ENCODE peak calls at places on chromosomes 16 and 17, in eight cellular contexts. H, K, W, G, R, I, U and A are unnamed samples.

GRCh38 chr17:77907497-77908120 is 50.9 kb upstream of the TNRC6C start:
- DNase-seq in K (no peak), W (no peak), H (no peak), I (peak), R (no peak), U (no peak), G (no peak), A (no peak)

GRCh38 chr16:74999208-74999682 is 421 bp downstream of the ZNRF1 start:
- DNase-seq in H (no peak), G (no peak), U (peak), W (no peak), K (no peak), R (no peak), I (no peak), A (no peak)

GRCh38 chr16:22161999-22162657 is at the start of gene SDR42E2:
- DNase-seq in G (peak), I (peak), H (no peak), W (peak), R (no peak), U (peak), K (no peak), A (no peak)

GRCh38 chr16:11712122-11712521 is 30.5 kb downstream of the TXNDC11 start:
- DNase-seq in R (no peak), I (no peak), W (no peak), H (no peak), G (no peak), K (no peak), U (no peak), A (no peak)

GRCh38 chr16:35629001-35629400 is 2169.6 kb downstream of the TP53TG3F start:
- DNase-seq in W (no peak), U (no peak), K (no peak), H (no peak), I (no peak), R (no peak), G (no peak), A (no peak)

GRCh38 chr16:27430923-27431484 is 29.0 kb downstream of the IL21R start:
- DNase-seq in I (no peak), R (no peak), W (peak), G (no peak), K (peak), U (peak), H (peak), A (peak)

GRCh38 chr17:61617261-61617660 is 26.2 kb upstream of the NACA2 start:
- DNase-seq in R (no peak), K (peak), H (no peak), W (no peak), G (no peak), I (no peak), U (no peak), A (no peak)

GRCh38 chr17:3794890-3795757 is 5.9 kb downstream of the ITGAE start:
- DNase-seq in H (no peak), W (no peak), U (no peak), I (peak), G (peak), R (no peak), K (peak), A (no peak)

GRCh38 chr16:57603110-57604024 is 25.1 kb upstream of the ADGRG1 start:
- DNase-seq in W (no peak), R (no peak), U (no peak), K (no peak), H (peak), I (no peak), G (no peak), A (no peak)

GRCh38 chr17:75970626-75971025 is 8.3 kb downstream of the ACOX1 start:
- DNase-seq in U (no peak), H (no peak), R (no peak), K (no peak), G (no peak), W (no peak), I (no peak), A (no peak)

GRCh38 chr17:8913879-8914278 is 46.4 kb upstream of the PIK3R6 start:
- DNase-seq in W (no peak), R (no peak), I (no peak), U (no peak), H (no peak), K (no peak), G (no peak), A (no peak)

GRCh38 chr16:73192227-73192894 is 144.4 kb upstream of the ZFHX3 start:
- DNase-seq in I (peak), U (no peak), H (no peak), R (no peak), G (no peak), K (peak), W (no peak), A (no peak)

GRCh38 chr17:48223945-48224344 is 116.4 kb downstream of the SNX11 start:
- DNase-seq in H (no peak), I (no peak), R (no peak), W (no peak), K (no peak), U (no peak), G (no peak), A (no peak)

GRCh38 chr16:31148281-31148728 is 1.6 kb downstream of the PRSS36 start:
- DNase-seq in I (peak), G (no peak), K (no peak), U (no peak), R (no peak), W (peak), H (no peak), A (no peak)

GRCh38 chr17:45292696-45293412 is 24.0 kb downstream of the MAP3K14 start:
- DNase-seq in R (no peak), K (no peak), U (no peak), I (no peak), W (no peak), G (no peak), H (no peak), A (no peak)

GRCh38 chr16:3879887-3880564 is 487 bp downstream of the CREBBP start:
- DNase-seq in H (peak), R (peak), U (peak), W (peak), K (peak), G (peak), I (peak), A (peak)

GRCh38 chr16:27491894-27492587 is 57.7 kb downstream of the GTF3C1 start:
- DNase-seq in H (no peak), G (no peak), W (no peak), K (no peak), I (no peak), U (no peak), R (no peak), A (no peak)

GRCh38 chr16:11700264-11701029 is 32.2 kb downstream of the SNN start:
- DNase-seq in I (no peak), W (no peak), H (peak), G (no peak), R (no peak), K (no peak), U (no peak), A (peak)

GRCh38 chr16:19851476-19851875 is 33.2 kb downstream of the GPRC5B start:
- DNase-seq in R (no peak), I (no peak), G (no peak), U (no peak), H (no peak), W (no peak), K (no peak), A (no peak)

GRCh38 chr16:5751216-5751615 is 653.6 kb upstream of the EEF2KMT start:
- DNase-seq in U (no peak), K (no peak), W (no peak), I (no peak), H (no peak), G (no peak), R (no peak), A (no peak)

GRCh38 chr16:17777461-17777863 is 306.7 kb upstream of the XYLT1 start:
- DNase-seq in R (no peak), I (no peak), W (no peak), H (no peak), K (peak), G (no peak), U (no peak), A (no peak)

GRCh38 chr16:28304214-28304613 is 11.9 kb downstream of the SBK1 start:
- DNase-seq in U (no peak), G (no peak), W (peak), H (no peak), I (peak), K (peak), R (peak), A (no peak)

GRCh38 chr16:29943846-29944669 is 17.8 kb upstream of the TMEM219 start:
- DNase-seq in U (no peak), G (no peak), W (peak), I (peak), R (no peak), K (peak), H (no peak), A (no peak)

GRCh38 chr17:71111460-71111859 is 942.1 kb downstream of the KCNJ2 start:
- DNase-seq in R (no peak), K (no peak), H (no peak), G (no peak), I (no peak), W (no peak), U (no peak), A (no peak)

GRCh38 chr16:67341250-67341649 is 14.6 kb downstream of the LRRC36 start:
- DNase-seq in R (no peak), G (no peak), U (no peak), K (no peak), W (no peak), H (no peak), I (no peak), A (no peak)

GRCh38 chr16:57998484-57998883 is 2.0 kb downstream of the ZNF319 start:
- DNase-seq in G (peak), U (no peak), R (no peak), I (no peak), W (peak), H (peak), K (peak), A (peak)

GRCh38 chr17:79027925-79028491 is 4.0 kb downstream of the C1QTNF1 start:
- DNase-seq in G (no peak), W (no peak), I (no peak), U (no peak), K (peak), H (no peak), R (no peak), A (no peak)

GRCh38 chr16:87864331-87864989 is 4.8 kb downstream of the SLC7A5 start:
- DNase-seq in U (no peak), R (no peak), K (no peak), H (no peak), I (no peak), G (no peak), W (no peak), A (no peak)

GRCh38 chr17:72361892-72362291 is 241.1 kb downstream of the SOX9 start:
- DNase-seq in I (no peak), H (no peak), K (no peak), G (no peak), U (no peak), W (no peak), R (no peak), A (no peak)

DNA sequence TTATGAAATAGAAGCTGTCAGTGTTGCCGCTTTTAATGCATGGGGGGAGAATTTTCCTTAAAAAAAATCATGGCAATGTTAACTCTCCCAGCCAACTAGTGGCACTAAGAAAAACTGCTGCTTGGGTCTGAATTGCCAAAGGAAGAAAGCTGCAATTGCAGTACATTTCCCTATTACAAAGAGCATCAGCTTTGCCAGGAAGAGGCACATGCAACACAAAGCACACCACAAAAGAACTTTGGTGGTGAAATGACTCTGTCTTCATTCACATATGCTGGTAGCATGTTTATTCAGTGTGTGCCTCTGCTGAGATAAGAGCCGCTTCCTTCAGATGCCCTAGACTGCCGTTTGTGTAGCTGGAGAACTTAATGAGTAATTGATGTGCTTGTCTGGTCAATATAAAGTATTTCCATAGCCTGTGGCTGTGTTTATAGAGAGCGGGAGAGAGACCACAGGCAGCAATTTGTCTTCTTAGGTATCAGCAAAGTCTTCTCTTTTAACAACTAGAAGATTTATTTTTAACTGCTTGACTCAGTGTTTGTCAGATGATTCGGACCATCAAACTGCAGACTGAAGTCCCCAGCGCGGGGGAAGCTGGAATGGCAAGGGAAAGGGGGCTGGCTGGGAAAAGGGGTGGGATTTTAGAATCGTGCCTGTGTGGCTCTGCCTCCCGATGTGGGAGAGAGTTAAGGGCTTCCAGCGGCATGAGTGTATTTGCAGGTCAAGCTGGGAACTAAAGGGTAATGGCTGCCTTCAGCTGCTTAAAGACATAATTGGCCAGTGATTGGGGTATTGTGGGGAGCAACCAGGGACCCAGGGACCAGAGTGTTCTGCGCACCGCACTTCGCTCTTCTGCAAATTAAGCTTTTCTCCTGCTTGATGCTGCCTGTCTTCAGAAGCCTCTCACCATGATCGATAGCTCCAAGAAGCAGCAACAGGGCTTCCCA is 115.2 kb downstream of the MRTFB start:
- DNase-seq in U (no peak), H (no peak), R (no peak), W (no peak), G (no peak), I (peak), K (peak), A (no peak)
- TF ChIP-seq CTCF in U (peak), H (no peak), R (no peak), W (no peak), G (peak), I (peak), K (peak), A (no peak)

GRCh38 chr16:56356276-56357241 is 68.8 kb downstream of the AMFR start:
- DNase-seq in U (peak), H (peak), G (peak), R (peak), K (peak), W (peak), I (peak), A (peak)

GRCh38 chr16:56360117-56361008 is 65.0 kb downstream of the AMFR start:
- DNase-seq in I (no peak), H (no peak), G (no peak), U (no peak), K (no peak), R (no peak), W (peak), A (no peak)

GRCh38 chr16:56357291-56357764 is 68.0 kb downstream of the AMFR start:
- DNase-seq in K (peak), I (peak), H (no peak), U (no peak), R (no peak), W (peak), G (no peak), A (peak)

GRCh38 chr16:56355786-56356275 is 69.5 kb downstream of the AMFR start:
- DNase-seq in W (peak), I (no peak), G (no peak), R (no peak), U (no peak), K (no peak), H (no peak), A (peak)

DNA sequence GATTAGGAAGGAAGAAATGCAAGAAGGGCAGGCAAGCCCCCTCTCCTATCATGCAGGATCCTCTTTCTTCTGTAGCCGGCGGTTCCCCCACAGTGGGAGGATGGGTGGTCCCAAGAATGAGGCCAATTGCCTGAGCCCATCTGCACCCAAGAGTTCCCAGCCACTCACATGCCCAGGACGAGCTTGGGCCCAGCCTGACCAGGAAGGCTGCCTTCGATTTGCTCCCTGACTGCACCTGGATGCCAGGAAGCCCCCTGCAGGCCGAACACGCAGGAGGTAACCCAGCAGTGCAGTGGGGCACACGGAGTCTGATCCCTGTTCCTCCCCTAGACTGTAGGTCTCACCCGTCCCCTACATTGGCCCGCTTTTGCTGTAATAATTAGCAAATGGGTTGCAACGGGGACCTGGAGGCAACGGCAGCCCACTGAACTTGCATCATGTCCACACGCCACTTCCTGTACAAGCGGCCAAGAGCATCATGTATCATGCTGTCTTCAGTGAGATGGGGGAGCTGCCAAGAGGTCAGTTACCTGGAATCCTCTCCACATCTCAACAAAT is 67.5 kb downstream of the AMFR start:
- DNase-seq in R (no peak), K (no peak), H (peak), U (peak), G (no peak), W (peak), I (peak), A (peak)
- TF ChIP-seq CTCF in R (no peak), K (no peak), H (no peak), U (no peak), G (no peak), W (no peak), I (no peak), A (no peak)

DNA sequence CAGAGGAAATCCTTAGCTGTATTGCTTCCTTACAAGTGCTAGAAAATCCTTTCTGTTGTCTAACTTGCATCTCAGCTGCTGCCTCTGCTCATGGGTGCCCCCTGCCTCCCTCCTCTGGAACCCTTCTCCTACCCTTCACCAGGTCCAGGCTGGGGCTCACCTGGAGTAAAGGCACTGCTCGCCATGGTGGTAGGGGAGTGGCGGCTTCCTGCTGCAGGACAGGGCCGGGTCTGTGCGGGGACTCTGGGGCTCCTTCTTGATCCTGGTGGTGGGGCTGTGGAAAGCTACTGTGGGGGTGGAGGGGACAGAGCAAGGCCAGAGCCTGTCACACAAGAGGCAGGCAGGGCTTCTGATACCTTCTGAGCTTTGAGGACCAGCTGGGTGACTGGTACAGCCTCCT is 12.4 kb downstream of the ETV4 start:
- DNase-seq in I (no peak), R (no peak), K (no peak), U (no peak), H (no peak), G (no peak), W (no peak), A (no peak)
- TF ChIP-seq CTCF in I (no peak), R (no peak), K (no peak), U (peak), H (no peak), G (no peak), W (no peak), A (no peak)

DNA sequence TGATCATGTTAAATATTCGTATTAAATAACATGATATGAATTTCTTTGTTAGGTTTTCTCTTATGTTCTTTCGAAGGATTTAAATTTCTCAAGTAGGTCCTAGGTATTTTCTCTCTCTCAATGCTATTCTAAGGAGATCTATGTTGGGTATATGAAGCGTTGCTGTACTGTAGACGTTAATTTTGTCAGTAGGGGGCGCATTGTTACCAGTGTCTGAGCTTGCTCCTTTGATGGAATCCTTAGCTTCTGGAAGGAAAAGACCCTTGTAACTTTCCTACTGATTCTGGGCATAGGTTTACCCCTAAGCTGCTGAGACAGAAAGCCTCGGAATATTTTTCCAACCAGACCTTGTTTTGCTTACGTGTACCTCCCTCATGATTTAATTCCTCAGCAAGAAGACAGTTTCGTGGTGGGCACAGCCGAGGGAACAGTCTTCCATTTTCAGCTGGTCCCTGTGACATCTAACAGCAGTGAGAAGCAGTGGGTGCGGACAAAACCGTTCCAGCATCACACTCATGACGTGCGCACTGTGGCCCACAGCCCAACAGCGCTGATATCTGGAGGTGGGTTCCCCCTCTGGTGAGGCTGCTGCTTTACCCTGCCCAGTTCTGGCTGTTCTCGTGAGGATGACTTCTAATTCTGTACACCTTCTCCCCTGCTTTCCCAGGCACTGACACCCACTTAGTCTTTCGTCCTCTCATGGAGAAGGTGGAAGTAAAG is 17.9 kb downstream of the UTP4 start:
- DNase-seq in H (peak), K (peak), W (peak), U (peak), R (peak), G (peak), I (peak), A (no peak)
- TF ChIP-seq CTCF in H (peak), K (peak), W (no peak), U (peak), R (peak), G (peak), I (peak), A (peak)

GRCh38 chr16:78237346-78237745 is 137.9 kb downstream of the WWOX start:
- DNase-seq in W (no peak), G (no peak), R (no peak), U (no peak), H (no peak), I (no peak), K (no peak), A (no peak)

GRCh38 chr16:78237856-78238255 is 138.4 kb downstream of the WWOX start:
- DNase-seq in H (no peak), W (no peak), R (no peak), I (no peak), U (no peak), K (no peak), G (no peak), A (no peak)

GRCh38 chr16:78242231-78242630 is 142.8 kb downstream of the WWOX start:
- DNase-seq in U (no peak), K (no peak), R (no peak), G (no peak), I (no peak), W (no peak), H (no peak), A (no peak)

GRCh38 chr16:78244131-78244899 is 144.9 kb downstream of the WWOX start:
- DNase-seq in H (no peak), K (no peak), W (peak), R (no peak), G (no peak), I (peak), U (no peak), A (no peak)

GRCh38 chr16:78240459-78241222 is 141.2 kb downstream of the WWOX start:
- DNase-seq in K (no peak), R (no peak), W (peak), H (no peak), I (peak), G (no peak), U (no peak), A (no peak)
- TF ChIP-seq CTCF in K (no peak), R (no peak), W (no peak), H (no peak), I (peak), G (no peak), U (no peak), A (no peak)

GRCh38 chr17:31475378-31476162 is 84.1 kb downstream of the RAB11FIP4 start:
- DNase-seq in H (no peak), W (no peak), U (no peak), K (peak), G (no peak), R (no peak), I (no peak), A (no peak)
- TF ChIP-seq CTCF in H (no peak), W (no peak), U (no peak), K (no peak), G (no peak), R (no peak), I (no peak), A (no peak)